ENCODE peak calls at places on chromosomes 3 and 15, in six cellular contexts. N, K, O, C, V and W are unnamed samples.
A peak's percentile ranks its signal among the peaks of the same experiment; 100 is the strongest.

GRCh38 chr3:38545396-38545949 is 49.3 kb downstream of the EXOG start:
- ATAC-seq in V (no peak), N (no peak), K (no peak), C (no peak), O (no peak), W (no peak)

GRCh38 chr15:92120082-92120481 is 266.6 kb downstream of the SLCO3A1 start:
- ATAC-seq in V (no peak), O (peak; percentile 3), N (peak; percentile 17), C (no peak), K (no peak), W (no peak)

GRCh38 chr3:25831578-25831977 is 41.7 kb downstream of the OXSM start:
- ATAC-seq in N (no peak), O (no peak), V (peak; percentile 69), K (peak; percentile 58), C (peak; percentile 85), W (no peak)

GRCh38 chr15:66072616-66073361 is 180.8 kb downstream of the MEGF11 start:
- ATAC-seq in N (no peak), K (no peak), V (no peak), C (no peak), O (peak; percentile 52), W (no peak)

GRCh38 chr3:24522155-24522579 is 27.5 kb upstream of the THRB start:
- ATAC-seq in K (peak; percentile 70), C (no peak), V (peak; percentile 2), N (no peak), O (peak; percentile 28), W (peak; percentile 9)

GRCh38 chr3:120637836-120638559 is 41.9 kb downstream of the NDUFB4 start:
- ATAC-seq in O (no peak), V (no peak), C (no peak), N (peak; percentile 16), K (no peak), W (no peak)

GRCh38 chr3:149004622-149005021 is 13.3 kb downstream of the GYG1 start:
- ATAC-seq in C (no peak), O (peak; percentile 71), N (peak; percentile 46), V (no peak), K (no peak), W (no peak)

GRCh38 chr3:55446860-55447259 is 40.2 kb downstream of the WNT5A start:
- ATAC-seq in V (no peak), C (no peak), N (no peak), K (no peak), O (no peak), W (no peak)

GRCh38 chr15:69679623-69680228 is 227.1 kb downstream of the RPLP1 start:
- ATAC-seq in N (no peak), K (no peak), C (no peak), O (no peak), V (no peak), W (no peak)

GRCh38 chr15:74482661-74483060 is 21.7 kb upstream of the UBL7 start:
- ATAC-seq in O (no peak), V (peak; percentile 91), C (peak; percentile 75), N (no peak), K (peak; percentile 84), W (no peak)

GRCh38 chr3:55813268-55814097 is 326.4 kb upstream of the WNT5A start:
- ATAC-seq in K (no peak), N (no peak), O (no peak), C (no peak), V (no peak), W (peak; percentile 75)

GRCh38 chr15:91966181-91966552 is 112.7 kb downstream of the SLCO3A1 start:
- ATAC-seq in V (no peak), K (no peak), N (no peak), C (peak; percentile 49), O (peak; percentile 29), W (peak; percentile 26)

GRCh38 chr3:9994086-9994844 is 7.6 kb upstream of the EMC3 start:
- ATAC-seq in K (no peak), V (no peak), O (no peak), N (no peak), C (no peak), W (peak; percentile 34)

GRCh38 chr3:46065294-46065705 is 38.0 kb upstream of the XCR1 start:
- ATAC-seq in C (peak; percentile 94), O (peak; percentile 77), N (no peak), K (no peak), V (no peak), W (no peak)

GRCh38 chr3:18357747-18358146 is 67.4 kb downstream of the SATB1 start:
- ATAC-seq in V (no peak), C (no peak), N (no peak), O (no peak), K (no peak), W (no peak)

GRCh38 chr3:64717411-64717810 is 29.6 kb upstream of the ADAMTS9 start:
- ATAC-seq in N (no peak), V (no peak), O (no peak), C (no peak), K (no peak), W (no peak)

GRCh38 chr3:9108876-9109569 is 140.4 kb downstream of the SRGAP3 start:
- ATAC-seq in C (no peak), N (no peak), O (peak; percentile 16), K (no peak), V (peak; percentile 60), W (peak; percentile 13)

GRCh38 chr3:25820372-25820771 is 30.5 kb downstream of the OXSM start:
- ATAC-seq in C (peak; percentile 30), N (no peak), K (no peak), O (peak; percentile 52), V (peak; percentile 66), W (no peak)

GRCh38 chr3:160676547-160677303 is at the start of gene ARL14:
- ATAC-seq in V (no peak), K (no peak), N (no peak), O (no peak), C (peak; percentile 93), W (no peak)

GRCh38 chr3:169458323-169458722 is 205.2 kb downstream of the MECOM start:
- ATAC-seq in C (no peak), N (no peak), O (no peak), K (no peak), V (no peak), W (no peak)

GRCh38 chr3:30643763-30644462 is 37.5 kb downstream of the TGFBR2 start:
- ATAC-seq in N (peak; percentile 33), C (no peak), V (no peak), K (peak; percentile 10), O (peak; percentile 38), W (peak; percentile 5)

GRCh38 chr3:15800327-15800726 is 2.5 kb upstream of the ANKRD28 start:
- ATAC-seq in V (no peak), O (peak; percentile 15), N (peak; percentile 44), C (no peak), K (no peak), W (no peak)

GRCh38 chr3:15798533-15799245 is 910 bp upstream of the ANKRD28 start:
- ATAC-seq in V (no peak), N (no peak), C (no peak), O (no peak), K (no peak), W (no peak)

GRCh38 chr3:15801298-15801697 is 3.5 kb upstream of the ANKRD28 start:
- ATAC-seq in K (no peak), C (no peak), N (no peak), V (no peak), O (no peak), W (no peak)

GRCh38 chr3:15797600-15798303 is at the start of gene ANKRD28:
- ATAC-seq in C (peak; percentile 77), N (peak; percentile 85), V (peak; percentile 83), O (peak; percentile 82), K (peak; percentile 95), W (peak; percentile 77)

GRCh38 chr3:15800780-15801179 is 3.0 kb upstream of the ANKRD28 start:
- ATAC-seq in O (no peak), V (no peak), C (no peak), K (no peak), N (no peak), W (no peak)
- TF ChIP-seq POLR2A in O (no peak), V (no peak), C (no peak), K (no peak), N (no peak), W (no peak)

DNA sequence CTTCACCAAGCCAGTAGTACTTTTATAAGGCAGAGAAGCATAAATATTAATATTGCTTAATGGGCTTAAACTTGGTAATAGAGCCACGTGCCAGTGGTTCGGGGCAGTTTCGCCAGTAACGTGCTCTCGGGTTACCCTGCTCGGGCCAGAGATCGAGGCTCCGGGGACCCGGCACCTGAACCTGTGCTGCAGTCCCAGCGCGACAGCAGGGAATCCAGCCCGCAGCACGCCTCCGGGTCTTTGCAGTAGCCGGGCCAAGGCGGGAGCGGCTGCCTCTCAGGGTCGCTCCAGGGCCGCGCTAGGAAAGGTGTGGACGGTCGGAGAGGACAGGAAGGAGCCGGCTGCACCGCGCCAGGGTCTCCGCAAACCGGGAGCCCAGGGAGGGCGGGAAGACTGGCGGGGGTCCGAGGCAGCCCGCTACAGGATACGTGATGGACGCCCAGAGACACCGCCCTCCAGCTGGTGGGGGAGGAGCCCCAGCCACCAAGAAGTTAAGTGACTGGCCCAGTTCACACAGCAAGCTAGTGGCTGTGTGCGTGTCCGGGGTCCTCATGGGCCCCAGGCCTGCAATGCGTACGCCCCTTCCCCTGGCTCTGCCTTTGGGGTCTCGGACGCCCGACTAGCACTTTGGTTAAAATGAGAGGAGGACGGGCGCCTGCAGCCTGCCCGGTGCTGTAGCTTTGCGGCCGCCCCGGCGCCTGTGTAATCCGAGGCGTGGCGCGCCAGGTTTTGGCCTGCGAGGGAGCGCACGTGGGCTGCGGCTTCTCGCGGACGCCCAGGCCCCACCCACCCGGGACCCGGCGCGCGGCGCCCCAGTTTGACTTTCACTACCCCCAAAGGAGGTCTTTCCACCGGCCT is 1.2 kb upstream of the PDE8A start:
- ATAC-seq in V (peak; percentile 77), N (peak; percentile 76), C (peak; percentile 72), K (peak; percentile 77), O (peak; percentile 81), W (peak; percentile 79)
- H3K27me3 ChIP-seq in V (no peaks in the 10 kb centered on the region), N (no peaks in the 10 kb centered on the region), C (no peaks in the 10 kb centered on the region), K (peaks cover 3% of the 10 kb centered on the region), O (no peaks in the 10 kb centered on the region), W (no peaks in the 10 kb centered on the region)

GRCh38 chr3:4805662-4806061 is 173.6 kb upstream of the BHLHE40 start:
- ATAC-seq in K (no peak), V (no peak), C (no peak), O (no peak), N (no peak), W (no peak)

GRCh38 chr3:4806535-4807108 is 172.6 kb upstream of the BHLHE40 start:
- ATAC-seq in O (no peak), K (no peak), N (no peak), C (no peak), V (peak; percentile 62), W (no peak)

GRCh38 chr3:4809970-4810369 is 169.3 kb upstream of the BHLHE40 start:
- ATAC-seq in O (no peak), V (no peak), N (no peak), C (no peak), K (no peak), W (no peak)

GRCh38 chr3:4808637-4809036 is 170.6 kb upstream of the BHLHE40 start:
- ATAC-seq in O (peak; percentile 36), C (no peak), K (peak; percentile 59), V (no peak), N (peak; percentile 58), W (no peak)

GRCh38 chr3:4807381-4808280 is 171.6 kb upstream of the BHLHE40 start:
- ATAC-seq in N (no peak), C (peak; percentile 30), K (peak; percentile 22), V (peak; percentile 58), O (peak; percentile 53), W (peak; percentile 35)
- TF ChIP-seq POLR2A in N (no peak), C (no peak), K (no peak), V (no peak), O (no peak), W (no peak)

DNA sequence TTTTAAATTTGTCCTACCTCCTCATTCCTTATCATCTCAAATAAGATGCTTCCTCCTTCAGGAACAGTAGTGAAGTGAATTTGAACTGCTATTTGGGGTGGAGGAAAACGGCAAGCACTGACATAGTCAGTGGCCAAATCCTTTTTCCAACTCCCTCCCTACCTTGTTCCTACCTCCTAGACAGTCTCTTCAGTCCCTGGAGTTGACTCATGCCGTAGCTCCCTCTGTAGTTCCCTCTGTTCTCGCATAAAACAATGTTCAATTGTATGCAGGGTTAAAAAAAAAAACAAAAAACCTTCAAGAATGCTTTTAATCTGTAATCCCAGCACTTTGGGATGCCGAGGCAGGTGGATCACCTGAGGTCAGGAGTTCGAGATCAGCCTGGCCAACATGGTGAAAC is 1.4 kb downstream of the UBR1 start:
- ATAC-seq in N (no peak), C (peak; percentile 48), K (no peak), O (no peak), V (peak; percentile 19), W (no peak)
- H3K27me3 ChIP-seq in N (no peaks in the 10 kb centered on the region), C (no peaks in the 10 kb centered on the region), K (no peaks in the 10 kb centered on the region), O (no peaks in the 10 kb centered on the region), V (no peaks in the 10 kb centered on the region), W (no peaks in the 10 kb centered on the region)